ENCODE peak calls at places on chromosomes 2 and 18, in nine cellular contexts. T, R, P, N, Z, Y, Q, J and L are unnamed samples.

GRCh38 chr2:19993731-19994130 is 3.8 kb upstream of the WDR35 start:
- DNase-seq in T (no peak), R (no peak), P (no peak), N (no peak), Z (no peak), Y (no peak), Q (no peak), J (no peak), L (no peak)

GRCh38 chr18:78922856-78923255 is 56.8 kb upstream of the SALL3 start:
- DNase-seq in T (no peak), R (no peak), P (no peak), N (no peak), Z (no peak), Y (no peak), Q (no peak), J (no peak), L (no peak)

GRCh38 chr2:71833855-71834554 is 313.7 kb downstream of the CYP26B1 start:
- DNase-seq in T (no peak), R (no peak), P (no peak), N (no peak), Z (no peak), Y (no peak), Q (no peak), J (no peak), L (no peak)

GRCh38 chr2:15116830-15117229 is 444.3 kb downstream of the NBAS start:
- DNase-seq in T (no peak), R (peak), P (no peak), N (no peak), Z (no peak), Y (no peak), Q (no peak), J (no peak), L (peak)

GRCh38 chr2:10972683-10973433 is 61.1 kb downstream of the KCNF1 start:
- DNase-seq in T (no peak), R (no peak), P (no peak), N (no peak), Z (no peak), Y (no peak), Q (no peak), J (no peak), L (no peak)

GRCh38 chr2:219469186-219469724 is 29.4 kb upstream of the GMPPA start:
- DNase-seq in T (peak), R (no peak), P (no peak), N (no peak), Z (no peak), Y (no peak), Q (no peak), J (no peak), L (no peak)

GRCh38 chr18:9958861-9959399 is 45.1 kb downstream of the VAPA start:
- DNase-seq in T (no peak), R (no peak), P (no peak), N (no peak), Z (no peak), Y (no peak), Q (no peak), J (no peak), L (no peak)

GRCh38 chr2:184597571-184597980 is 753 bp upstream of the ZNF804A start:
- DNase-seq in T (peak), R (no peak), P (no peak), N (no peak), Z (peak), Y (peak), Q (no peak), J (no peak), L (peak)

GRCh38 chr18:36149514-36150289 is 20.0 kb downstream of the ELP2 start:
- DNase-seq in T (no peak), R (no peak), P (no peak), N (no peak), Z (no peak), Y (no peak), Q (no peak), J (no peak), L (no peak)

GRCh38 chr2:6506311-6507258 is 359.1 kb downstream of the CMPK2 start:
- DNase-seq in T (peak), R (no peak), P (no peak), N (no peak), Z (no peak), Y (no peak), Q (no peak), J (no peak), L (no peak)

GRCh38 chr2:196638765-196639164 is 750 bp upstream of the CCDC150 start:
- DNase-seq in T (no peak), R (no peak), P (no peak), N (no peak), Z (no peak), Y (no peak), Q (no peak), J (no peak), L (no peak)

GRCh38 chr2:33377048-33377447 is 99.4 kb upstream of the RASGRP3 start:
- DNase-seq in T (no peak), R (no peak), P (no peak), N (no peak), Z (no peak), Y (no peak), Q (no peak), J (no peak), L (no peak)

GRCh38 chr18:48022531-48023330 is 92.3 kb upstream of the SMAD2 start:
- DNase-seq in T (peak), R (peak), P (no peak), N (no peak), Z (peak), Y (peak), Q (peak), J (no peak), L (peak)

GRCh38 chr18:25310045-25310444 is 41.9 kb downstream of the ZNF521 start:
- DNase-seq in T (no peak), R (no peak), P (no peak), N (no peak), Z (no peak), Y (no peak), Q (peak), J (no peak), L (no peak)

GRCh38 chr2:235514627-235515363 is 21.0 kb downstream of the AGAP1 start:
- DNase-seq in T (no peak), R (no peak), P (no peak), N (no peak), Z (no peak), Y (no peak), Q (no peak), J (no peak), L (no peak)

GRCh38 chr18:32355896-32356295 is 114.8 kb downstream of the GAREM1 start:
- DNase-seq in T (no peak), R (no peak), P (no peak), N (no peak), Z (no peak), Y (no peak), Q (no peak), J (no peak), L (no peak)

GRCh38 chr2:58870704-58871103 is 629.6 kb upstream of the FANCL start:
- DNase-seq in T (no peak), R (no peak), P (no peak), N (no peak), Z (no peak), Y (no peak), Q (no peak), J (no peak), L (no peak)

GRCh38 chr2:28297531-28297930 is 95.1 kb upstream of the FOSL2 start:
- DNase-seq in T (no peak), R (no peak), P (no peak), N (no peak), Z (no peak), Y (no peak), Q (no peak), J (no peak), L (no peak)

GRCh38 chr2:118705032-118705431 is 142.4 kb downstream of the EN1 start:
- DNase-seq in T (no peak), R (no peak), P (no peak), N (no peak), Z (no peak), Y (no peak), Q (no peak), J (no peak), L (no peak)

GRCh38 chr2:32732912-32733472 is 105.1 kb downstream of the TTC27 start:
- DNase-seq in T (no peak), R (no peak), P (no peak), N (no peak), Z (no peak), Y (no peak), Q (no peak), J (no peak), L (no peak)

GRCh38 chr2:122031544-122032263 is 276.3 kb downstream of the TSN start:
- DNase-seq in T (no peak), R (no peak), P (no peak), N (no peak), Z (no peak), Y (no peak), Q (no peak), J (no peak), L (no peak)

GRCh38 chr18:13136689-13137040 is 81.9 kb upstream of the LDLRAD4 start:
- DNase-seq in T (no peak), R (no peak), P (peak), N (no peak), Z (no peak), Y (no peak), Q (no peak), J (no peak), L (no peak)